ENCODE peak calls at places on chromosomes 1 and 21, in nine cellular contexts. N, G, V, O, Q, X, B, L and K are unnamed samples. For H3K4me1, the result is how much of the 10 kb centered on the place peaks cover.

GRCh38 chr1:162973381-162973795 is 95.8 kb upstream of the RGS4 start:
- DNase-seq in N (peak), G (no peak), V (no peak), O (no peak), Q (no peak), X (no peak), B (no peak), L (no peak), K (no peak)

GRCh38 chr1:93672069-93672468 is 9.6 kb downstream of the BCAR3 start:
- DNase-seq in N (peak), G (peak), V (peak), O (peak), Q (no peak), X (peak), B (peak), L (no peak), K (no peak)

GRCh38 chr1:89552481-89553194 is 28.0 kb downstream of the LRRC8B start:
- DNase-seq in N (no peak), G (peak), V (no peak), O (no peak), Q (no peak), X (no peak), B (no peak), L (no peak), K (no peak)

GRCh38 chr1:61519631-61520030 is 205.3 kb downstream of the TM2D1 start:
- DNase-seq in N (no peak), G (no peak), V (no peak), O (no peak), Q (no peak), X (no peak), B (no peak), L (no peak), K (no peak)

GRCh38 chr1:65724151-65724550 is 68.5 kb upstream of the PDE4B start:
- DNase-seq in N (no peak), G (no peak), V (no peak), O (no peak), Q (no peak), X (no peak), B (no peak), L (no peak), K (no peak)

GRCh38 chr1:12637693-12638092 is 6.2 kb upstream of the AADACL4 start:
- DNase-seq in N (no peak), G (no peak), V (no peak), O (no peak), Q (no peak), X (no peak), B (no peak), L (no peak), K (no peak)

GRCh38 chr21:14995695-14996490 is 68.9 kb downstream of the NRIP1 start:
- DNase-seq in N (peak), G (peak), V (no peak), O (no peak), Q (no peak), X (no peak), B (no peak), L (no peak), K (no peak)

GRCh38 chr1:184152502-184152901 is 101.0 kb downstream of the TSEN15 start:
- DNase-seq in N (peak), G (peak), V (peak), O (no peak), Q (no peak), X (no peak), B (no peak), L (no peak), K (no peak)

GRCh38 chr1:164740021-164740526 is 181.1 kb downstream of the PBX1 start:
- DNase-seq in N (no peak), G (no peak), V (no peak), O (no peak), Q (no peak), X (no peak), B (no peak), L (no peak), K (no peak)

GRCh38 chr1:209674957-209675566 is at the start of gene G0S2:
- DNase-seq in N (peak), G (peak), V (peak), O (peak), Q (no peak), X (peak), B (peak), L (peak), K (peak)

DNA sequence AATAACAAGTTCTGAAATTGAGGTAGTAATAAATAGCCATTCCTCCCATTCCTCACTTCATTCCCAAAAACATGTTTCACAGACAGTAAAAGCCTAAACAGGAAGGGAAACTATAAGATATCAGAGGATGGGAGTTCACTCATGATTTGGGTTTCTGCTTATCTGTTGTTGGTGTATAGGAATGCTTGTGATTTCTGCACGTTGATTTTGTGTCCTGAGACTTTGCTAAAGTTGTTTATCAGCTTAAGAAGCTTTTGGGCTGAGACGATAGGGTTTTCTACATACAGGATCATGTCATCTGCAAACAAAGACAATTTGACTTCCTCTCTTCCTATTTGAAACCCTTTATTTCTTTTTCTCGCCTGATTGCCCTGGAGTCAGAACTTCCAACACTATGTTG is 26.0 kb upstream of the POFUT2 start:
- DNase-seq in N (no peak), G (no peak), V (no peak), O (no peak), Q (no peak), X (no peak), B (no peak), L (no peak), K (no peak)
- H3K4me3 ChIP-seq in N (no peak), G (no peak), V (no peak), O (no peak), Q (no peak), X (no peak), B (no peak), L (no peak), K (no peak)

DNA sequence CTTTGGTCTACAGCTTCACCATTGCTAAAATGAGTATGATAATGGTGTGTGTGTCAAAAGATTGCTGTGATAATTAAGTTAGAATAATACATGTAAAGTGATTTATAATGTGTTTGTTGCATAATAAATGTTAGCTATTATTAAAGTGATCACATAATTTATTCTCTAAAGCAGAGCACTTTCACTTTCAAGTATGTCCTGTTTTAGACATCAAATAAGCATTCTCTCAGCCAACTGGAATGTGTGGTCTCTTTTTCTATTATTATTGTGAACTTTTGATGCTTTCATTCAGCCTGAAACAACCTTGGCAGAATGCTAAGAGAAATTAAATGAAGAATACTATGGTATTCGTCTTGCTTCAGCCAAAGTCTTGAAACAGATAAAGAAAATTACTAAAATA is 102.8 kb upstream of the COL11A1 start:
- DNase-seq in N (peak), G (no peak), V (no peak), O (no peak), Q (no peak), X (no peak), B (no peak), L (no peak), K (no peak)
- H3K27ac ChIP-seq in N (no peak), G (no peak), V (no peak), O (no peak), Q (no peak), X (no peak), B (no peak), L (no peak), K (no peak)

GRCh38 chr1:226425431-226426031 is 17.6 kb upstream of the PARP1 start:
- DNase-seq in N (no peak), G (no peak), V (no peak), O (no peak), Q (no peak), X (no peak), B (no peak), L (no peak), K (no peak)

GRCh38 chr1:226427131-226427530 is 19.2 kb upstream of the PARP1 start:
- DNase-seq in N (no peak), G (no peak), V (no peak), O (no peak), Q (no peak), X (no peak), B (no peak), L (no peak), K (no peak)

GRCh38 chr1:226429868-226430715 is 22.2 kb upstream of the PARP1 start:
- DNase-seq in N (no peak), G (no peak), V (no peak), O (no peak), Q (no peak), X (no peak), B (no peak), L (no peak), K (no peak)

GRCh38 chr1:226429051-226429461 is 21.2 kb upstream of the PARP1 start:
- DNase-seq in N (no peak), G (no peak), V (no peak), O (no peak), Q (no peak), X (no peak), B (no peak), L (no peak), K (no peak)

DNA sequence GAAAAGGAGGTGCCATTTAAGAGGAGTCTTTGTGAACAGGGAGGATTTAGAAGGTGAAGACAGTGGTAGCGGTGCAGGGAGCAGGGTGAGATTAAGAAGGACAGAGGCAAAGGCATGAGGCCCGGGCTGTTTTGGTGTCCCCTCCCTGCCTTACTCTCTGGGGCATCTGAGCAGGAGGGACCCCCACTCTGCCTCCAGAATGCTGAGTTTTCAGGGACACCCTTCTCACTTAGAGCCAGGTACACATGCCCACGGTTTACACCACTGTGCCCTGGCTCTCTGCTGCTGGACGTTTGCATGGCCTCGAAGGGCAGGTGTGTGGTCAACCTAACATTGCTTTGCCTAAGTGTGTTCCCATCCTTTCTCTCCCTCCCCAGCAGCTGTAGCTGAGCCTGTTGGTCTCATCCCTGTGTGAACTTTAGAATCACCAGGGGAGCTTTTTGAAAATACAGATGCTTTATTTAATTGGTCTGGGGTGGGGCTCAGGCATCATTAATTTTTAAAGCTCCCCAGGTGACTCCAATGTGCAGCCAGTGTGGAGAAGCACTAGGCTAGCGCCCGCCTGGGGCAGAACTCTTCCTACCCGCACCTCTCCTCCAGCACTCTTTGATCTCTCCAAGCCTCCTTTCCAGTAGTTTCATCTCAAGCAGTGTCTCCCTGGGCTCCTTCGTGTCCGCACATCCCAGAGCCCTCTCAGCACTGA is 20.6 kb upstream of the PARP1 start:
- DNase-seq in N (no peak), G (no peak), V (no peak), O (no peak), Q (no peak), X (no peak), B (no peak), L (no peak), K (no peak)
- H3K4me1 ChIP-seq in N (under half), G (under half), V (under half), O (under half), Q (under half), X (under half), B (under half), L (under half), K (under half)

GRCh38 chr1:58939666-58940370 is 156.0 kb upstream of the JUN start:
- DNase-seq in N (no peak), G (no peak), V (no peak), O (no peak), Q (no peak), X (no peak), B (no peak), L (no peak), K (no peak)

GRCh38 chr1:58941471-58942289 is 157.8 kb upstream of the JUN start:
- DNase-seq in N (no peak), G (peak), V (no peak), O (no peak), Q (no peak), X (no peak), B (no peak), L (no peak), K (no peak)

GRCh38 chr1:58936973-58937372 is 153.1 kb upstream of the JUN start:
- DNase-seq in N (no peak), G (no peak), V (no peak), O (no peak), Q (no peak), X (no peak), B (no peak), L (no peak), K (no peak)

GRCh38 chr1:58942759-58943191 is 158.9 kb upstream of the JUN start:
- DNase-seq in N (no peak), G (peak), V (no peak), O (no peak), Q (no peak), X (no peak), B (no peak), L (no peak), K (no peak)

DNA sequence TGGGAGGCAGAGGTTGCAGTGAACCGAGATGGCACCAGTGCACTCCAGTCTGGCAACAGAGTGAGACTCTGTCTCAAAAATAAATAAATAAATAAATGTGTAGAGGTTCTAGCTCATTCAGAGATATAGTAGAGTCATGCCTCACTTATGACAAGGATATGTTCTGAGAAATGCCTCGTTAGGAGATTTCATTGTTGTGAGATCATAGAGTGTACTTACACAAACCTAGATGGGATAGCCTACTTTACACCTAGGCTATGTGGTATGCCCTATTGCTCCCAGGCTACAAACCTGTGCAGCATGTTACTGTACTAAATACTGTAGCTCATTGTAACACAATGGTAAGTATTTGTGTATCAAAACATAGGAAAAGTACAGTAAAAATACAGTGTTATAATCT is 155.3 kb upstream of the JUN start:
- DNase-seq in N (no peak), G (no peak), V (no peak), O (no peak), Q (no peak), X (no peak), B (no peak), L (no peak), K (no peak)
- H3K4me3 ChIP-seq in N (no peak), G (no peak), V (no peak), O (no peak), Q (no peak), X (no peak), B (no peak), L (no peak), K (no peak)

DNA sequence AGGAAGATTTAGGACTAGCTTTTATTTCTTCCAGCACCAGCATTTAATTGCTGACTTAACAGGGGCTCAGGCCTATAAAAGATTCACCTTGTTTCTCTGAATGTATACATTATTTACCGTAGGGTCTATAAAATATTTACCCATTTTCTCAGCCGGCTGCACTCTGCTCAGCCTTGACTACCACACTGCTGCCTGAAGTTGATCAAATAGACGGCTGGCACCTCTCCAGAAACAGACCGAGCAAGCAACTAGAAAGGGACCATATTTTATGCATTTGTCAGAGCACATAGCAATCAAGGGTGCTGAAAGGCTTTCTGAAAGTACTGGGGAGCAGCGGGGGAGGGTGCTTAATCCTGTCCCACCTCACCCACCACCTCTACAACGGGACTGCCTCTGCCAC is 64.7 kb upstream of the FGGY start:
- DNase-seq in N (peak), G (peak), V (no peak), O (peak), Q (no peak), X (no peak), B (no peak), L (peak), K (no peak)
- H3K27ac ChIP-seq in N (no peak), G (no peak), V (no peak), O (no peak), Q (no peak), X (no peak), B (no peak), L (no peak), K (no peak)

DNA sequence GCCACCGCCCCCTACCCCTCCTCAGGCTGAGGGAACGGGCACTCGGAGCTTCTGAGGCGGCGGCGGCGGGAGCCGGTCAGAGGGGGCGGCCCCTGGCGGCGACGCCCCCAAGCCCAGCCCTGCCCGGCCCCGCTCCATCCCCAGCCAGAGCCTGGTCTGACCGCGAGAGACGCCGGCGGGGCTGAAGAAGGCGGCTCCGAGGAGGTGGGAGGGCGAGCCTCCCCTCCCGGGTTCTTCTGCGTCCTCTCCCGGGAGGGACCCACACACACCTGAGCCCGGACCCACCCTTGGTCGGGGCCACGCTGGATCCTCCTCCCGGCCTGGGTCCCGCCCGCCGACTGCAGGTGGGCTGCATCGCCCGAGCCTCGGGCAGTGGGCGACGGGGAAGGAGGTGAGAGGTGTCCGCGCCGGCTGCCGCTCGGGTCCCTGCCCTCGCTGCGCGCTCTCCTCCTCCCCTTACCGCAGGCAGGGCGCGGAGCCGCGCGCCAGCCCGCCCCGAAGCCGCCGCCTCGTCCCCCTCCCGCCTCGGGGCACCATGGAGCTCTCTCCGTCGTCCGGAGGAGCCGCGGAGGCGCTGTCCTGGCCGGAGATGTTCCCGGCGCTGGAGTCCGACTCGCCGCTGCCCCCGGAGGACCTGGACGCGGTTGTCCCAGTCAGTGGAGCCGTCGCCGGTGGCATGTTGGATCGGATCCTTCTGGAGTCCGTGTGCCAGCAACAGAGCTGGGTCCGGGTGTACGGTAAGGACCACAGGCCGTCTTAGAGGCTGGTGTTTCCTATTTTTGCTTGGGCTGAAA is at the start of gene RASAL2:
- DNase-seq in N (peak), G (peak), V (peak), O (peak), Q (no peak), X (peak), B (peak), L (peak), K (peak)
- H3K4me1 ChIP-seq in N (under half), G (under half), V (under half), O (under half), Q (under half), X (under half), B (under half), L (under half), K (under half)

GRCh38 chr1:2322065-2322571 is 69.2 kb downstream of the MORN1 start:
- DNase-seq in N (peak), G (peak), V (peak), O (peak), Q (no peak), X (peak), B (peak), L (peak), K (peak)
- H3K4me3 ChIP-seq in N (no peak), G (no peak), V (peak), O (no peak), Q (no peak), X (peak), B (peak), L (no peak), K (no peak)

GRCh38 chr1:156102634-156103511 is 11.6 kb upstream of the LMNA start:
- DNase-seq in N (peak), G (no peak), V (no peak), O (no peak), Q (no peak), X (no peak), B (no peak), L (no peak), K (no peak)
- H3K27ac ChIP-seq in N (peak), G (peak), V (peak), O (peak), Q (no peak), X (peak), B (peak), L (peak), K (peak)

GRCh38 chr1:27624467-27625233 is 10.3 kb downstream of the FGR start:
- DNase-seq in N (no peak), G (no peak), V (no peak), O (no peak), Q (no peak), X (no peak), B (no peak), L (no peak), K (no peak)
- H3K4me1 ChIP-seq in N (under half), G (under half), V (under half), O (under half), Q (half or more), X (under half), B (under half), L (under half), K (under half)